ENCODE peak calls at places on chromosomes 3 and 15, in four cellular contexts. Q is SHP77 treated with DMSO at 0.1 percent for 48 hours, P is NCI-H1092 treated with DMSO at 0.1 percent for 48 hours, L is tibial artery. W is an unnamed sample.

GRCh38 chr3:197168606-197169005 is 129.8 kb downstream of the DLG1 start:
- DNase-seq in Q (no peak), P (no peak), L (no peak), W (no peak)

GRCh38 chr3:51395493-51396213 is 4.6 kb downstream of the RBM15B start:
- DNase-seq in Q (no peak), P (no peak), L (peak), W (no peak)

GRCh38 chr3:64560802-64561502 is 126.8 kb downstream of the ADAMTS9 start:
- DNase-seq in Q (no peak), P (no peak), L (no peak), W (no peak)

GRCh38 chr15:51093865-51094605 is 671 bp downstream of the TNFAIP8L3 start:
- DNase-seq in Q (no peak), P (no peak), L (peak), W (peak)

GRCh38 chr15:90154246-90154645 is 46.9 kb upstream of the SEMA4B start:
- DNase-seq in Q (no peak), P (no peak), L (no peak), W (no peak)

GRCh38 chr3:42666022-42666421 is 12.5 kb downstream of the ZBTB47 start:
- DNase-seq in Q (no peak), P (no peak), L (peak), W (no peak)

GRCh38 chr3:197478746-197479668 is 76.8 kb downstream of the BDH1 start:
- DNase-seq in Q (no peak), P (no peak), L (no peak), W (peak)

GRCh38 chr3:183301937-183302580 is 49.0 kb downstream of the B3GNT5 start:
- DNase-seq in Q (no peak), P (no peak), L (no peak), W (no peak)

GRCh38 chr3:115999001-115999400 is 375.7 kb downstream of the GAP43 start:
- DNase-seq in Q (no peak), P (no peak), L (no peak), W (no peak)

GRCh38 chr15:31740203-31740602 is 290.1 kb upstream of the CHRNA7 start:
- DNase-seq in Q (peak), P (no peak), L (no peak), W (no peak)

GRCh38 chr3:33096103-33096868 is 660 bp downstream of the GLB1 start:
- DNase-seq in Q (no peak), P (peak), L (peak), W (peak)

GRCh38 chr3:110178965-110179364 is 841.6 kb upstream of the DPPA4 start:
- DNase-seq in Q (no peak), P (no peak), L (no peak), W (no peak)

GRCh38 chr3:104279617-104280016 is 1087.1 kb upstream of the ALCAM start:
- DNase-seq in Q (no peak), P (no peak), L (no peak), W (no peak)

GRCh38 chr3:62371032-62371734 is 2.2 kb downstream of the FEZF2 start:
- DNase-seq in Q (no peak), P (no peak), L (no peak), W (no peak)

GRCh38 chr3:141452045-141452444 is 34.8 kb upstream of the RASA2 start:
- DNase-seq in Q (no peak), P (peak), L (no peak), W (no peak)

GRCh38 chr15:39720721-39721611 is 61.7 kb downstream of the FSIP1 start:
- DNase-seq in Q (no peak), P (no peak), L (no peak), W (no peak)

GRCh38 chr15:67048281-67049279 is 16.8 kb upstream of the SMAD3 start:
- DNase-seq in Q (no peak), P (no peak), L (peak), W (peak)

GRCh38 chr3:127679534-127680145 is 6.9 kb downstream of the ABTB1 start:
- DNase-seq in Q (no peak), P (no peak), L (peak), W (peak)

GRCh38 chr15:84871428-84871985 is 13.0 kb upstream of the SLC28A1 start:
- DNase-seq in Q (no peak), P (no peak), L (no peak), W (no peak)

GRCh38 chr3:10528046-10528445 is 22.7 kb upstream of the ATP2B2 start:
- DNase-seq in Q (no peak), P (no peak), L (no peak), W (no peak)

GRCh38 chr3:188180114-188180513 is 26.2 kb downstream of the LPP start:
- DNase-seq in Q (no peak), P (no peak), L (no peak), W (no peak)

GRCh38 chr3:197019021-197019420 is 10.6 kb downstream of the MELTF start:
- DNase-seq in Q (no peak), P (no peak), L (no peak), W (no peak)

GRCh38 chr3:179449621-179450020 is 1.6 kb downstream of the GNB4 start:
- DNase-seq in Q (no peak), P (no peak), L (no peak), W (no peak)

GRCh38 chr3:143287403-143287802 is 167.8 kb downstream of the CHST2 start:
- DNase-seq in Q (no peak), P (no peak), L (no peak), W (no peak)

GRCh38 chr3:193744048-193744821 is 151.2 kb downstream of the OPA1 start:
- DNase-seq in Q (peak), P (peak), L (no peak), W (no peak)